ENCODE peak calls at places on chromosomes 4 and X, in six cellular contexts. M is COR-L47, U is iris pigment epithelial cell, V is NCI-H1417, Q is LoVo, T is NCI-H2029. Y is an unnamed sample.

GRCh38 chr4:161148051-161148450 is 1015.7 kb downstream of the FSTL5 start:
- DNase-seq in M (no peak), V (no peak), T (no peak), Q (no peak), U (no peak), Y (no peak)

GRCh38 chr4:173365359-173365996 is 5.3 kb upstream of the SAP30 start:
- DNase-seq in Q (no peak), U (no peak), M (no peak), V (no peak), T (peak), Y (no peak)

GRCh38 chr4:11623726-11624037 is 195.0 kb upstream of the HS3ST1 start:
- DNase-seq in T (no peak), Q (peak), U (no peak), V (peak), M (peak), Y (no peak)

GRCh38 chr4:183455431-183456145 is 11.2 kb downstream of the CDKN2AIP start:
- DNase-seq in T (no peak), Q (no peak), V (no peak), M (no peak), U (peak), Y (no peak)

GRCh38 chrX:2935364-2935748 is 6.2 kb upstream of the ARSD start:
- DNase-seq in V (no peak), M (no peak), U (no peak), T (no peak), Q (no peak), Y (no peak)

GRCh38 chrX:120499301-120500097 is 30.4 kb upstream of the LAMP2 start:
- DNase-seq in T (no peak), V (no peak), M (no peak), Q (no peak), U (peak), Y (no peak)

GRCh38 chrX:26613951-26614350 is 398.0 kb downstream of the MAGEB5 start:
- DNase-seq in V (no peak), U (peak), M (no peak), T (no peak), Q (no peak), Y (no peak)

GRCh38 chrX:153688900-153689590 is 1.3 kb downstream of the SLC6A8 start:
- DNase-seq in U (no peak), T (no peak), V (no peak), Q (peak), M (no peak), Y (no peak)

GRCh38 chr4:82439088-82439487 is 8.7 kb downstream of the ENOPH1 start:
- DNase-seq in M (no peak), V (no peak), U (no peak), T (no peak), Q (no peak), Y (no peak)

GRCh38 chrX:68903111-68903510 is 74.3 kb downstream of the EFNB1 start:
- DNase-seq in V (no peak), Q (no peak), M (no peak), T (no peak), U (no peak), Y (no peak)

GRCh38 chrX:110301194-110301593 is 16.7 kb downstream of the AMMECR1 start:
- DNase-seq in U (no peak), V (no peak), Q (no peak), T (no peak), M (no peak), Y (no peak)

GRCh38 chr4:184590196-184590595 is 59.1 kb downstream of the CASP3 start:
- DNase-seq in Q (no peak), V (no peak), U (no peak), M (no peak), T (no peak), Y (no peak)

GRCh38 chrX:120823554-120823953 is 52.1 kb downstream of the CT47B1 start:
- DNase-seq in V (peak), U (peak), T (no peak), Q (no peak), M (peak), Y (no peak)

GRCh38 chrX:132171478-132171877 is 43.7 kb upstream of the FRMD7 start:
- DNase-seq in U (no peak), M (no peak), Q (no peak), V (no peak), T (no peak), Y (no peak)

GRCh38 chr4:126446917-126447316 is 1132.2 kb downstream of the FAT4 start:
- DNase-seq in M (no peak), U (no peak), T (no peak), Q (no peak), V (no peak), Y (no peak)

GRCh38 chr4:8096690-8097061 is 61.9 kb downstream of the ABLIM2 start:
- DNase-seq in M (no peak), T (no peak), U (no peak), Q (no peak), V (no peak), Y (no peak)

GRCh38 chr4:188714488-188714887 is 575.2 kb downstream of the TRIML1 start:
- DNase-seq in T (no peak), M (no peak), Q (no peak), U (peak), V (no peak), Y (no peak)

GRCh38 chrX:9293051-9293496 is 171.8 kb upstream of the TBL1X start:
- DNase-seq in V (no peak), M (no peak), Q (no peak), U (no peak), T (no peak), Y (no peak)

GRCh38 chr4:17276821-17277220 is 235.1 kb downstream of the QDPR start:
- DNase-seq in M (no peak), T (no peak), U (peak), V (no peak), Q (no peak), Y (no peak)

GRCh38 chrX:101417981-101418841 is 10.2 kb downstream of the HNRNPH2 start:
- DNase-seq in Q (no peak), U (peak), M (peak), V (peak), T (peak), Y (peak)

GRCh38 chr4:110636231-110636676 is 13.4 kb upstream of the PITX2 start:
- DNase-seq in T (no peak), V (no peak), U (peak), Q (peak), M (no peak), Y (peak)

GRCh38 chr4:148311493-148311892 is 130.7 kb downstream of the NR3C2 start:
- DNase-seq in T (no peak), Q (no peak), M (no peak), V (no peak), U (no peak), Y (no peak)

GRCh38 chr4:38152721-38153412 is 192.7 kb downstream of the PTTG2 start:
- DNase-seq in U (no peak), T (no peak), Q (no peak), V (no peak), M (no peak), Y (no peak)

GRCh38 chr4:77849278-77849965 is 13.2 kb upstream of the MRPL1 start:
- DNase-seq in V (no peak), U (no peak), M (no peak), T (no peak), Q (no peak), Y (peak)

GRCh38 chrX:12975670-12975965 is 708 bp downstream of the TMSB4X start:
- DNase-seq in T (no peak), V (no peak), Q (no peak), M (no peak), U (no peak), Y (no peak)

GRCh38 chr4:82785248-82786003 is 13.2 kb downstream of the SCD5 start:
- DNase-seq in U (peak), M (no peak), V (peak), T (no peak), Q (no peak), Y (no peak)

GRCh38 chrX:107775000-107775733 is 420 bp downstream of the TSC22D3 start:
- DNase-seq in T (no peak), M (no peak), Q (no peak), U (no peak), V (no peak), Y (no peak)

GRCh38 chr4:122450847-122451246 is 5.7 kb downstream of the IL2 start:
- DNase-seq in M (no peak), T (no peak), U (peak), Q (no peak), V (peak), Y (no peak)

GRCh38 chrX:27619459-27619858 is 29.3 kb downstream of the DCAF8L2 start:
- DNase-seq in V (no peak), U (no peak), Q (no peak), M (no peak), T (no peak), Y (no peak)

GRCh38 chr4:43456383-43456782 is 563.9 kb downstream of the GRXCR1 start:
- DNase-seq in Q (no peak), T (no peak), M (no peak), U (peak), V (no peak), Y (no peak)

GRCh38 chr4:27574743-27575142 is 714.1 kb downstream of the STIM2 start:
- DNase-seq in M (no peak), V (no peak), U (no peak), Q (no peak), T (no peak), Y (no peak)

GRCh38 chrX:20857746-20858145 is 516.5 kb upstream of the CNKSR2 start:
- DNase-seq in T (no peak), V (no peak), M (no peak), U (no peak), Q (no peak), Y (no peak)